ENCODE peak calls at places on chromosomes 12 and 14, in seven cellular contexts. One of them, this sample, is unnamed.

GRCh38 chr12:3046441-3047200 is 30.6 kb upstream of the TSPAN9 start:
- DNase-seq in suprapubic skin: no peak
- DNase-seq in K562: no peak
- DNase-seq in astrocyte: no peak
- DNase-seq in H1: peak; percentile 41
- DNase-seq in MM.1S: no peak
- DNase-seq in small intestine: no peak
- DNase-seq in this sample: no peak

GRCh38 chr14:93713726-93714405 is 74.4 kb downstream of the PRIMA1 start:
- DNase-seq in suprapubic skin: no peak
- DNase-seq in K562: no peak
- DNase-seq in astrocyte: no peak
- DNase-seq in H1: peak; percentile 41
- DNase-seq in MM.1S: no peak
- DNase-seq in small intestine: no peak
- DNase-seq in this sample: no peak

GRCh38 chr12:1920971-1921370 is 2.5 kb upstream of the CACNA2D4 start:
- DNase-seq in suprapubic skin: peak; percentile 78
- DNase-seq in K562: no peak
- DNase-seq in astrocyte: no peak
- DNase-seq in H1: peak; percentile 43
- DNase-seq in MM.1S: no peak
- DNase-seq in small intestine: no peak
- DNase-seq in this sample: no peak

GRCh38 chr12:103680591-103681065 is 93.6 kb downstream of the STAB2 start:
- DNase-seq in suprapubic skin: no peak
- DNase-seq in K562: peak; percentile 57
- DNase-seq in astrocyte: peak; percentile 98
- DNase-seq in H1: no peak
- DNase-seq in MM.1S: no peak
- DNase-seq in small intestine: peak; percentile 31
- DNase-seq in this sample: no peak

GRCh38 chr12:131076277-131076676 is 122.6 kb downstream of the ADGRD1 start:
- DNase-seq in suprapubic skin: peak; percentile 35
- DNase-seq in K562: no peak
- DNase-seq in astrocyte: no peak
- DNase-seq in H1: no peak
- DNase-seq in MM.1S: no peak
- DNase-seq in small intestine: no peak
- DNase-seq in this sample: no peak

GRCh38 chr14:64200170-64200569 is 94.0 kb downstream of the ESR2 start:
- DNase-seq in suprapubic skin: no peak
- DNase-seq in K562: no peak
- DNase-seq in astrocyte: no peak
- DNase-seq in H1: no peak
- DNase-seq in MM.1S: no peak
- DNase-seq in small intestine: no peak
- DNase-seq in this sample: no peak

GRCh38 chr14:67411820-67412421 is at the start of gene PLEK2:
- DNase-seq in suprapubic skin: no peak
- DNase-seq in K562: no peak
- DNase-seq in astrocyte: no peak
- DNase-seq in H1: peak; percentile 67
- DNase-seq in MM.1S: no peak
- DNase-seq in small intestine: peak; percentile 95
- DNase-seq in this sample: peak; percentile 68

GRCh38 chr12:9851927-9852326 is 17.2 kb downstream of the CLEC2B start:
- DNase-seq in suprapubic skin: no peak
- DNase-seq in K562: no peak
- DNase-seq in astrocyte: no peak
- DNase-seq in H1: no peak
- DNase-seq in MM.1S: no peak
- DNase-seq in small intestine: no peak
- DNase-seq in this sample: no peak

GRCh38 chr12:38919191-38919590 is 13.8 kb upstream of the CPNE8 start:
- DNase-seq in suprapubic skin: no peak
- DNase-seq in K562: no peak
- DNase-seq in astrocyte: peak; percentile 9
- DNase-seq in H1: no peak
- DNase-seq in MM.1S: no peak
- DNase-seq in small intestine: no peak
- DNase-seq in this sample: no peak

GRCh38 chr14:35287481-35288013 is 4.6 kb upstream of the PSMA6 start:
- DNase-seq in suprapubic skin: no peak
- DNase-seq in K562: peak; percentile 28
- DNase-seq in astrocyte: peak; percentile 4
- DNase-seq in H1: no peak
- DNase-seq in MM.1S: no peak
- DNase-seq in small intestine: peak; percentile 43
- DNase-seq in this sample: no peak
- H3K4me1 ChIP-seq in suprapubic skin: peaks cover 19% of the 10 kb centered on the region
- H3K4me1 ChIP-seq in K562: peaks cover 9% of the 10 kb centered on the region
- H3K4me1 ChIP-seq in astrocyte: no peaks in the 10 kb centered on the region
- H3K4me1 ChIP-seq in H1: no peaks in the 10 kb centered on the region
- H3K4me1 ChIP-seq in MM.1S: peaks cover 12% of the 10 kb centered on the region
- H3K4me1 ChIP-seq in small intestine: no peaks in the 10 kb centered on the region
- H3K4me1 ChIP-seq in this sample: peaks cover 35% of the 10 kb centered on the region

GRCh38 chr14:68792022-68792829 is 641 bp downstream of the ZFP36L1 start:
- DNase-seq in suprapubic skin: peak; percentile 78
- DNase-seq in K562: peak; percentile 34
- DNase-seq in astrocyte: no peak
- DNase-seq in H1: no peak
- DNase-seq in MM.1S: peak; percentile 36
- DNase-seq in small intestine: peak; percentile 41
- DNase-seq in this sample: peak; percentile 58
- H3K27ac ChIP-seq in suprapubic skin: peak overlapping the region; percentile 100
- H3K27ac ChIP-seq in K562: peak overlapping the region; percentile 100
- H3K27ac ChIP-seq in astrocyte: peak overlapping the region; percentile 100
- H3K27ac ChIP-seq in H1: peak overlapping the region; percentile 96
- H3K27ac ChIP-seq in MM.1S: peak overlapping the region; percentile 100
- H3K27ac ChIP-seq in small intestine: peak overlapping the region; percentile 92
- H3K27ac ChIP-seq in this sample: peak overlapping the region; percentile 99

GRCh38 chr14:100708349-100709217 is 18.1 kb upstream of the DLK1 start:
- DNase-seq in suprapubic skin: no peak
- DNase-seq in K562: no peak
- DNase-seq in astrocyte: no peak
- DNase-seq in H1: peak; percentile 84
- DNase-seq in MM.1S: no peak
- DNase-seq in small intestine: peak; percentile 39
- DNase-seq in this sample: no peak
- H3K27me3 ChIP-seq in suprapubic skin: peaks cover 28% of the 10 kb centered on the region
- H3K27me3 ChIP-seq in K562: no peaks in the 10 kb centered on the region
- H3K27me3 ChIP-seq in astrocyte: peaks cover 8% of the 10 kb centered on the region
- H3K27me3 ChIP-seq in H1: peaks cover 2% of the 10 kb centered on the region
- H3K27me3 ChIP-seq in MM.1S: peaks cover 35% of the 10 kb centered on the region
- H3K27me3 ChIP-seq in small intestine: no peaks in the 10 kb centered on the region
- H3K27me3 ChIP-seq in this sample: no peaks in the 10 kb centered on the region

GRCh38 chr14:105165134-105165704 is 3.4 kb downstream of the JAG2 start:
- DNase-seq in suprapubic skin: no peak
- DNase-seq in K562: no peak
- DNase-seq in astrocyte: no peak
- DNase-seq in H1: no peak
- DNase-seq in MM.1S: no peak
- DNase-seq in small intestine: peak; percentile 33
- DNase-seq in this sample: no peak

GRCh38 chr14:105167303-105168092 is 1.1 kb downstream of the JAG2 start:
- DNase-seq in suprapubic skin: no peak
- DNase-seq in K562: peak; percentile 65
- DNase-seq in astrocyte: no peak
- DNase-seq in H1: no peak
- DNase-seq in MM.1S: no peak
- DNase-seq in small intestine: no peak
- DNase-seq in this sample: no peak

GRCh38 chr14:105168093-105168420 is 519 bp downstream of the JAG2 start:
- DNase-seq in suprapubic skin: no peak
- DNase-seq in K562: no peak
- DNase-seq in astrocyte: no peak
- DNase-seq in H1: no peak
- DNase-seq in MM.1S: no peak
- DNase-seq in small intestine: no peak
- DNase-seq in this sample: no peak

GRCh38 chr14:105165761-105166485 is 2.7 kb downstream of the JAG2 start:
- DNase-seq in suprapubic skin: no peak
- DNase-seq in K562: no peak
- DNase-seq in astrocyte: no peak
- DNase-seq in H1: no peak
- DNase-seq in MM.1S: no peak
- DNase-seq in small intestine: no peak
- DNase-seq in this sample: no peak

GRCh38 chr14:105166571-105167302 is 1.8 kb downstream of the JAG2 start:
- DNase-seq in suprapubic skin: no peak
- DNase-seq in K562: no peak
- DNase-seq in astrocyte: no peak
- DNase-seq in H1: no peak
- DNase-seq in MM.1S: no peak
- DNase-seq in small intestine: no peak
- DNase-seq in this sample: no peak
- H3K4me1 ChIP-seq in suprapubic skin: peaks cover 54% of the 10 kb centered on the region
- H3K4me1 ChIP-seq in K562: peaks cover 89% of the 10 kb centered on the region
- H3K4me1 ChIP-seq in astrocyte: peaks cover 4% of the 10 kb centered on the region
- H3K4me1 ChIP-seq in H1: no peaks in the 10 kb centered on the region
- H3K4me1 ChIP-seq in MM.1S: no peaks in the 10 kb centered on the region
- H3K4me1 ChIP-seq in small intestine: no peaks in the 10 kb centered on the region
- H3K4me1 ChIP-seq in this sample: peaks cover 16% of the 10 kb centered on the region

GRCh38 chr12:121595520-121595919 is 14.7 kb upstream of the KDM2B start:
- DNase-seq in suprapubic skin: no peak
- DNase-seq in K562: no peak
- DNase-seq in astrocyte: no peak
- DNase-seq in H1: no peak
- DNase-seq in MM.1S: no peak
- DNase-seq in small intestine: no peak
- DNase-seq in this sample: no peak

GRCh38 chr12:121592323-121592722 is 11.5 kb upstream of the KDM2B start:
- DNase-seq in suprapubic skin: no peak
- DNase-seq in K562: no peak
- DNase-seq in astrocyte: no peak
- DNase-seq in H1: no peak
- DNase-seq in MM.1S: no peak
- DNase-seq in small intestine: no peak
- DNase-seq in this sample: no peak

GRCh38 chr12:121596526-121596925 is 15.7 kb upstream of the KDM2B start:
- DNase-seq in suprapubic skin: no peak
- DNase-seq in K562: no peak
- DNase-seq in astrocyte: no peak
- DNase-seq in H1: no peak
- DNase-seq in MM.1S: no peak
- DNase-seq in small intestine: no peak
- DNase-seq in this sample: no peak

GRCh38 chr12:121590476-121591143 is 9.8 kb upstream of the KDM2B start:
- DNase-seq in suprapubic skin: no peak
- DNase-seq in K562: peak; percentile 47
- DNase-seq in astrocyte: peak; percentile 66
- DNase-seq in H1: peak; percentile 49
- DNase-seq in MM.1S: peak; percentile 78
- DNase-seq in small intestine: peak; percentile 46
- DNase-seq in this sample: peak; percentile 87
- H3K27ac ChIP-seq in suprapubic skin: peak overlapping the region; percentile 77
- H3K27ac ChIP-seq in K562: peak overlapping the region; percentile 65
- H3K27ac ChIP-seq in astrocyte: peak overlapping the region; percentile 59
- H3K27ac ChIP-seq in H1: peak overlapping the region; percentile 29
- H3K27ac ChIP-seq in MM.1S: peak overlapping the region; percentile 86
- H3K27ac ChIP-seq in small intestine: peak overlapping the region; percentile 35
- H3K27ac ChIP-seq in this sample: peak overlapping the region; percentile 98

DNA sequence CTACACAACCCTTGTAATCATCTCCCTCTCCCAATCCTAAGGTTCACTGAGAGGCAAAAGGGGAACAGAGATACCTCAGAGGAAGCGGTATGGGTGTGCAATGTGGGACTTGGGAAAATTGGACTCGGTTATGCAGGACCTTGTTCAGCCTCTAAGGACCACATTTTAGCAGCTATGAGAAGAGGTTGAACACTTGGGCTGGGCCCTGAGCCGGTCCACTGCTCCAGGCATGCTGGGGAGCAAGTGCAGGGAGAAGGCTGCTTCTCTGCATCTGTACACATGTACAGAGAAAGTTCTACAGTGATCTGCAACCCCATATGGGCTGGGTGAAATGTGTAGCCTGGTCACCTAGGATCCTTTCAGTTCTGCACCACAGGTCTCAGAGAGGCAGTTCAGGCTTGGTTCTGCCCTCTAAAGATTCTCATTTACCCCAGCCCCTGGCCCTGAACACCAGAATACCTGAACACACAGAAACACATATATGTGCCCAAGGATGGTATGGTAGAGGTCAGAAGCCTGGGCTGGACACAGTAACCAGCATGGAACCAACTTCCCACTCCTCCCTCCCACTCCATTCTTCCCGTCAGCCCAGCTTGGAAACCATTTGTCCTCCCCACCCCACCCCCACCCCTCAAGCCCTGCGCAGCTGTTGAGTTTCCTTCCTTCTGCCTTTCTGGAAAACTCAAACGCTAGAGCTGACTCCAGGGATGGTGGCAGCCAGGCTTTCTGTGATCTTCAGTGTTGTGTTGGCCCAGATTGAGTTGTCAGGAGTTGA is 10.3 kb downstream of the HOXC5 start:
- DNase-seq in suprapubic skin: peak; percentile 43
- DNase-seq in K562: no peak
- DNase-seq in astrocyte: no peak
- DNase-seq in H1: no peak
- DNase-seq in MM.1S: no peak
- DNase-seq in small intestine: no peak
- DNase-seq in this sample: no peak
- H3K27me3 ChIP-seq in suprapubic skin: peaks cover 17% of the 10 kb centered on the region
- H3K27me3 ChIP-seq in K562: peaks cover 42% of the 10 kb centered on the region
- H3K27me3 ChIP-seq in astrocyte: peaks cover 93% of the 10 kb centered on the region
- H3K27me3 ChIP-seq in H1: peaks cover 97% of the 10 kb centered on the region
- H3K27me3 ChIP-seq in MM.1S: peaks cover 75% of the 10 kb centered on the region
- H3K27me3 ChIP-seq in small intestine: peaks cover 27% of the 10 kb centered on the region
- H3K27me3 ChIP-seq in this sample: peaks cover 63% of the 10 kb centered on the region

GRCh38 chr12:113897406-113897805 is 68.7 kb downstream of the RBM19 start:
- DNase-seq in suprapubic skin: no peak
- DNase-seq in K562: no peak
- DNase-seq in astrocyte: no peak
- DNase-seq in H1: no peak
- DNase-seq in MM.1S: no peak
- DNase-seq in small intestine: no peak
- DNase-seq in this sample: no peak

GRCh38 chr12:113899042-113899843 is 66.9 kb downstream of the RBM19 start:
- DNase-seq in suprapubic skin: no peak
- DNase-seq in K562: no peak
- DNase-seq in astrocyte: no peak
- DNase-seq in H1: no peak
- DNase-seq in MM.1S: no peak
- DNase-seq in small intestine: no peak
- DNase-seq in this sample: no peak

GRCh38 chr12:113898466-113898865 is 67.7 kb downstream of the RBM19 start:
- DNase-seq in suprapubic skin: no peak
- DNase-seq in K562: no peak
- DNase-seq in astrocyte: no peak
- DNase-seq in H1: no peak
- DNase-seq in MM.1S: no peak
- DNase-seq in small intestine: no peak
- DNase-seq in this sample: no peak

GRCh38 chr12:113900711-113901110 is 65.4 kb downstream of the RBM19 start:
- DNase-seq in suprapubic skin: no peak
- DNase-seq in K562: no peak
- DNase-seq in astrocyte: no peak
- DNase-seq in H1: no peak
- DNase-seq in MM.1S: no peak
- DNase-seq in small intestine: no peak
- DNase-seq in this sample: no peak

GRCh38 chr12:113899844-113900471 is 66.2 kb downstream of the RBM19 start:
- DNase-seq in suprapubic skin: no peak
- DNase-seq in K562: peak; percentile 28
- DNase-seq in astrocyte: no peak
- DNase-seq in H1: no peak
- DNase-seq in MM.1S: no peak
- DNase-seq in small intestine: no peak
- DNase-seq in this sample: no peak
- H3K4me1 ChIP-seq in suprapubic skin: peaks cover 21% of the 10 kb centered on the region
- H3K4me1 ChIP-seq in K562: peaks cover 7% of the 10 kb centered on the region
- H3K4me1 ChIP-seq in astrocyte: peaks cover 7% of the 10 kb centered on the region
- H3K4me1 ChIP-seq in H1: no peaks in the 10 kb centered on the region
- H3K4me1 ChIP-seq in MM.1S: no peaks in the 10 kb centered on the region
- H3K4me1 ChIP-seq in small intestine: no peaks in the 10 kb centered on the region
- H3K4me1 ChIP-seq in this sample: no peaks in the 10 kb centered on the region

GRCh38 chr14:21039585-21040369 is 2.4 kb upstream of the RNASE7 start:
- DNase-seq in suprapubic skin: no peak
- DNase-seq in K562: peak; percentile 73
- DNase-seq in astrocyte: peak; percentile 45
- DNase-seq in H1: peak; percentile 53
- DNase-seq in MM.1S: peak; percentile 27
- DNase-seq in small intestine: peak; percentile 68
- DNase-seq in this sample: no peak
- H3K27ac ChIP-seq in suprapubic skin: peak overlapping the region; percentile 73
- H3K27ac ChIP-seq in K562: no peak overlapping the region
- H3K27ac ChIP-seq in astrocyte: no peak overlapping the region
- H3K27ac ChIP-seq in H1: no peak overlapping the region
- H3K27ac ChIP-seq in MM.1S: no peak overlapping the region
- H3K27ac ChIP-seq in small intestine: no peak overlapping the region
- H3K27ac ChIP-seq in this sample: no peak overlapping the region